ENCODE peak calls at places on chromosomes 3 and 15, in nine cellular contexts. V, L, W, N, P, O, E, C and B are unnamed samples.

GRCh38 chr15:61644550-61644949 is 415.4 kb upstream of the RORA start:
- DNase-seq in L (no peak), P (no peak), O (no peak), C (no peak), V (no peak), N (no peak), E (no peak), W (peak), B (no peak)

GRCh38 chr3:4940985-4941384 is 38.3 kb upstream of the BHLHE40 start:
- DNase-seq in L (no peak), C (no peak), N (no peak), E (no peak), P (no peak), O (no peak), W (no peak), V (no peak), B (no peak)

GRCh38 chr3:39096775-39097174 is 10.7 kb downstream of the GORASP1 start:
- DNase-seq in W (no peak), L (no peak), E (no peak), P (no peak), C (peak), O (no peak), V (no peak), N (no peak), B (peak)

GRCh38 chr3:100954199-100954935 is 38.9 kb downstream of the ABI3BP start:
- DNase-seq in W (no peak), N (no peak), P (no peak), C (peak), O (no peak), E (no peak), V (no peak), L (no peak), B (peak)

GRCh38 chr15:52980446-52980845 is 190.3 kb upstream of the ONECUT1 start:
- DNase-seq in W (no peak), O (no peak), N (no peak), L (no peak), P (no peak), V (no peak), C (no peak), E (no peak), B (no peak)

GRCh38 chr15:97961067-97961954 is 808 bp downstream of the ARRDC4 start:
- DNase-seq in V (no peak), L (peak), W (peak), N (peak), E (peak), C (peak), P (peak), O (no peak), B (peak)

GRCh38 chr3:38746641-38747040 is 69.4 kb downstream of the SCN10A start:
- DNase-seq in V (no peak), O (no peak), L (no peak), N (no peak), P (no peak), E (no peak), C (no peak), W (no peak), B (no peak)

GRCh38 chr3:193970773-193971206 is 165.2 kb upstream of the HES1 start:
- DNase-seq in C (peak), P (no peak), V (no peak), W (no peak), O (no peak), E (no peak), L (no peak), N (no peak), B (no peak)

GRCh38 chr3:148707596-148708386 is 10.1 kb downstream of the AGTR1 start:
- DNase-seq in W (no peak), E (no peak), L (no peak), P (no peak), N (no peak), V (no peak), C (no peak), O (no peak), B (peak)

GRCh38 chr15:51750942-51751686 is at the start of gene TMOD2:
- DNase-seq in O (peak), N (peak), V (no peak), E (peak), P (peak), W (peak), L (peak), C (peak), B (peak)

GRCh38 chr3:150495563-150496168 is 50.6 kb downstream of the SERP1 start:
- DNase-seq in O (no peak), N (no peak), E (no peak), W (no peak), L (no peak), V (no peak), C (peak), P (peak), B (peak)

GRCh38 chr3:33773627-33774026 is 24.8 kb upstream of the PDCD6IP start:
- DNase-seq in C (no peak), P (no peak), N (no peak), L (no peak), O (no peak), V (no peak), W (no peak), E (no peak), B (peak)

GRCh38 chr3:154314152-154314551 is 10.1 kb downstream of the DHX36 start:
- DNase-seq in E (no peak), P (no peak), L (no peak), O (no peak), N (no peak), W (no peak), V (no peak), C (no peak), B (no peak)

GRCh38 chr3:67017211-67017610 is 19.1 kb downstream of the KBTBD8 start:
- DNase-seq in E (no peak), P (no peak), O (no peak), W (no peak), C (peak), N (no peak), L (no peak), V (no peak), B (peak)

GRCh38 chr15:96333194-96334016 is 2.9 kb downstream of the NR2F2 start:
- DNase-seq in P (no peak), E (peak), N (no peak), W (peak), C (no peak), O (no peak), L (no peak), V (no peak), B (peak)

GRCh38 chr15:29260896-29261295 is 8.7 kb downstream of the NSMCE3 start:
- DNase-seq in O (no peak), V (no peak), W (no peak), N (no peak), L (no peak), E (no peak), C (no peak), P (no peak), B (no peak)

GRCh38 chr3:146142757-146143156 is 18.2 kb downstream of the PLOD2 start:
- DNase-seq in O (no peak), E (no peak), P (no peak), L (no peak), N (no peak), C (no peak), V (no peak), W (no peak), B (peak)

GRCh38 chr15:78673476-78673875 is 32.5 kb upstream of the CHRNB4 start:
- DNase-seq in P (no peak), C (no peak), N (no peak), E (no peak), W (no peak), L (no peak), V (no peak), O (no peak), B (no peak)

GRCh38 chr3:65972765-65973164 is 66.0 kb downstream of the MAGI1 start:
- DNase-seq in N (no peak), W (no peak), E (no peak), P (no peak), V (no peak), O (no peak), C (no peak), L (no peak), B (no peak)

GRCh38 chr3:142319094-142319493 is 93.7 kb upstream of the GK5 start:
- DNase-seq in P (no peak), L (no peak), O (no peak), E (no peak), V (no peak), C (no peak), W (no peak), N (no peak), B (peak)